ENCODE peak calls at places on chromosomes 5 and 9, in four cellular contexts. N is HepG2, L is NT2/D1, B is H1. D is an unnamed sample.

GRCh38 chr9:16396389-16396788 is 474.1 kb downstream of the BNC2 start:
- DNase-seq in B (no peak), N (no peak), L (no peak), D (no peak)

GRCh38 chr5:177018341-177018740 is 4.2 kb upstream of the ZNF346 start:
- DNase-seq in N (no peak), L (no peak), B (no peak), D (no peak)

GRCh38 chr9:83920469-83920941 is 727 bp downstream of the KIF27 start:
- DNase-seq in B (no peak), L (peak; percentile 62), N (peak; percentile 62), D (peak; percentile 24)

GRCh38 chr9:90921104-90921503 is 119.5 kb downstream of the SYK start:
- DNase-seq in L (no peak), N (no peak), B (no peak), D (no peak)

GRCh38 chr9:90124961-90125360 is 517.7 kb downstream of the DIRAS2 start:
- DNase-seq in L (no peak), N (no peak), B (no peak), D (no peak)

GRCh38 chr9:18717751-18718150 is 243.8 kb downstream of the ADAMTSL1 start:
- DNase-seq in B (no peak), N (no peak), L (no peak), D (no peak)

GRCh38 chr9:34633851-34634550 is 3.6 kb downstream of the SIGMAR1 start:
- DNase-seq in N (peak; percentile 56), B (no peak), L (peak; percentile 58), D (no peak)

GRCh38 chr5:132059696-132060500 is 557 bp upstream of the IL3 start:
- DNase-seq in L (no peak), N (no peak), B (no peak), D (no peak)

GRCh38 chr9:18333157-18333556 is 140.8 kb upstream of the ADAMTSL1 start:
- DNase-seq in B (peak; percentile 17), L (no peak), N (no peak), D (no peak)

GRCh38 chr5:61412344-61412743 is 80.3 kb downstream of the ZSWIM6 start:
- DNase-seq in N (no peak), L (no peak), B (no peak), D (no peak)

GRCh38 chr9:37906312-37907239 is 2.6 kb upstream of the SLC25A51 start:
- DNase-seq in B (no peak), L (no peak), N (no peak), D (no peak)

GRCh38 chr5:153632748-153633290 is 142.3 kb downstream of the GRIA1 start:
- DNase-seq in B (no peak), N (no peak), L (no peak), D (no peak)

GRCh38 chr9:32384364-32385134 is at the start of gene ACO1:
- DNase-seq in B (peak; percentile 64), N (peak; percentile 80), L (peak; percentile 76), D (peak; percentile 28)

GRCh38 chr9:94805585-94805984 is 79.1 kb downstream of the AOPEP start:
- DNase-seq in N (no peak), B (no peak), L (no peak), D (peak; percentile 31)

GRCh38 chr5:37554938-37555337 is 175.8 kb downstream of the WDR70 start:
- DNase-seq in B (no peak), L (peak; percentile 20), N (peak; percentile 25), D (no peak)

GRCh38 chr5:51388488-51389325 is 5.5 kb downstream of the ISL1 start:
- DNase-seq in B (no peak), L (no peak), N (no peak), D (no peak)

GRCh38 chr9:116482740-116483139 is 204.4 kb upstream of the TRIM32 start:
- DNase-seq in L (no peak), B (no peak), N (no peak), D (no peak)

GRCh38 chr5:5340206-5340729 is 82.2 kb upstream of the ICE1 start:
- DNase-seq in B (peak; percentile 47), N (peak; percentile 73), L (peak; percentile 65), D (no peak)

GRCh38 chr9:116546711-116547581 is 140.2 kb upstream of the TRIM32 start:
- DNase-seq in B (no peak), L (no peak), N (peak; percentile 90), D (no peak)

GRCh38 chr5:32955814-32956213 is 244.7 kb downstream of the NPR3 start:
- DNase-seq in N (no peak), L (no peak), B (no peak), D (no peak)

GRCh38 chr5:65926893-65927292 is 518 bp downstream of the ERBIN start:
- DNase-seq in L (no peak), B (no peak), N (no peak), D (no peak)

GRCh38 chr5:122858451-122858850 is 13.0 kb downstream of the SNX24 start:
- DNase-seq in N (no peak), L (no peak), B (no peak), D (no peak)

GRCh38 chr9:123687246-123687721 is 242.6 kb downstream of the DENND1A start:
- DNase-seq in N (peak; percentile 38), L (no peak), B (no peak), D (no peak)

GRCh38 chr5:167678457-167678856 is 613.0 kb upstream of the WWC1 start:
- DNase-seq in B (no peak), N (no peak), L (no peak), D (no peak)

GRCh38 chr9:101479337-101480045 is 43.9 kb upstream of the ALDOB start:
- DNase-seq in N (no peak), L (no peak), B (no peak), D (no peak)

GRCh38 chr5:77292026-77292757 is 81.7 kb downstream of the PDE8B start:
- DNase-seq in B (no peak), L (no peak), N (no peak), D (no peak)

GRCh38 chr5:115377468-115378217 is 81.2 kb upstream of the CCDC112 start:
- DNase-seq in B (no peak), N (no peak), L (no peak), D (peak; percentile 4)

GRCh38 chr5:31894131-31894530 is 255.2 kb downstream of the PDZD2 start:
- DNase-seq in B (no peak), L (no peak), N (no peak), D (no peak)

GRCh38 chr5:84564311-84564710 is 179.6 kb upstream of the EDIL3 start:
- DNase-seq in B (no peak), N (no peak), L (no peak), D (no peak)

GRCh38 chr9:137696526-137696925 is 77.7 kb downstream of the EHMT1 start:
- DNase-seq in N (no peak), B (no peak), L (no peak), D (no peak)

GRCh38 chr5:6719417-6719816 is 6.2 kb downstream of the TENT4A start:
- DNase-seq in B (no peak), L (no peak), N (no peak), D (no peak)
- TF ChIP-seq YY1 in B (no peak), L (no peak), N (no peak), D (no peak)

GRCh38 chr9:136235709-136236455 is 9.7 kb downstream of the QSOX2 start:
- DNase-seq in N (no peak), B (no peak), L (no peak), D (no peak)
- TF ChIP-seq SUZ12 in N (no peak), B (no peak), L (no peak), D (no peak)

GRCh38 chr5:54713923-54714581 is 196.5 kb downstream of the SNX18 start:
- DNase-seq in N (no peak), L (no peak), B (no peak), D (no peak)
- TF ChIP-seq YY1 in N (no peak), L (no peak), B (no peak), D (no peak)

DNA sequence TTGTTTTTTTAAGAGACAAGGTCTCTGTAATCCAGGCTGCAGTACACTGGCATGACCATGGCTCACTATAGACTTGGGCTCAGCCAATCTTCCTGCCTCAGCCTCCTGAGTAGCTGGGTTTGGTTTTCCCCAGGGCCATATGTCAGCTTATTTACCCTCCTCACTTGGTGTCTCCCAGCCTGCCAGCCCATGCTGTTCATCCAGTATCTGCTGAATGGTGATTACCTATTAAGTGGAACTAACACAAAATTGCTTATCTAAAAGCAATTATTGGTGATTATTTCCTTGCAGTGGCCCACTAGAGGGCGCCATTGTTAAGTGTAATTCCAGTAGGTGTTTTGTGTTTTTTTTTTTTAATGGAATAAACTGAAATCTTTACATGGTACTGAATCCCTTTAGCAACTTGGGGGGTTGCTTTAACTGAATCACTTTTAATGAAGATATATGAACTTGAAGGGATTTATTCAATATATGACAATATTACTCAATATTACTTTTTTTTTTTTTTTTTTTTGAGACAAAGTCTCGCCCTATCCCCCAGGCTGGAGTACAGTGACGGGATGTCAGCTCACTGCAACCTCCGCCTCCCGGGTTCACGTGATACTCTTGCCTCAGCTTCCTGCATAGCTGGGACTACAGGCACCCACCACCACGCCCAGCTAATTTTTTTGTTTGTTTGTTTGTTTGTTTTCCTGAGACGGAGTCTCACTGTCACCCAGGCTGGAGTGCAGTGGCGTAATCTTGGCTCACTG is 13.8 kb downstream of the EXOSC2 start:
- DNase-seq in L (peak; percentile 44), N (peak; percentile 63), B (no peak), D (no peak)
- TF ChIP-seq SUZ12 in L (no peak), N (no peak), B (no peak), D (no peak)

DNA sequence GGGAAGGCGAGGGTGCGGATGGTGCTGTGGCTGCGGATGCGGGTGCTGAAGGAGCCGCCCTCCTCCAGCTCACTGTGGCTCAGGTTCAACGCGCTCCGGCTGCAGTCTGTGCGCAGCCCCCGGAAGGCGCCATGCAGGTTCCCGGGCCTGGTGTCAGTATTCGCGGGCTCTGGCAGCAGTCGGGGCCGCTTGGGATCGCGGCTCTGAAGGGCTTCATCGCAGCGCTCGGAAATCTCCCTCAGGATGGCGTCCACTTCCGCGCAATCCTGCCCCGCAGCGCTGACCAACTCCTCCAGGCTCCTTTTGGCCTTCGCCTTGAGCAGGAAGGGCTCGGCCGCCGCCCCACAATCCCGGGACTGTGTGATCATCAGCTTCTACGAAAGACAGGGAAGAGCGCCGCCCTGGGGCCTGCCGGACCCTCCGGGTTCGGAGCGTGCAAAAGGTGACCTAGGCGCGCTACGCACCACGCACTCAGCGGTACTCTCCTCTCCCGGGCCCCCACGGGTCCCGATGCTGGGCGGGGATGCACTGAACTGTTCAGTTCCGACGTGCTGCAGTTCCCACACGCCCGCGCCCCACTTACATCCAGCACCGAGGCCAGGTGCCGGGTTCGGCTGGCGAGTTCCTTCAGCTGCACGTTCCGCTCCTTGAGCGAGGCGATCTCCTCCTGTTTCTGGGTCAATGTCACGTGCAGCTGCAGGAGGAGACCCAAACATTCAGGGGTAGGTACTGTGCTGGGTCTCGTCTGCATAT is 6.5 kb downstream of the MCIDAS start:
- DNase-seq in B (no peak), L (no peak), N (no peak), D (no peak)
- TF ChIP-seq YY1 in B (peak; percentile 64), L (no peak), N (no peak), D (no peak)

GRCh38 chr5:2018390-2018724 is 135.6 kb upstream of the IRX4 start:
- DNase-seq in N (no peak), B (no peak), L (no peak), D (no peak)
- TF ChIP-seq SUZ12 in N (no peak), B (no peak), L (no peak), D (no peak)